ENCODE peak calls at places on chromosome 1, in eight cellular contexts. E is fibroblast of lung, V is HCT116, C is mammary epithelial cell, G is PC-3, Z is PC-9, S is hepatocyte, R is IMR-90. L is an unnamed sample. For H4K20me1, the result is how much of the 10 kb centered on the place peaks cover.

GRCh38 chr1:10686404-10687040 is 109.9 kb downstream of the CASZ1 start:
- DNase-seq in E (no peak), V (no peak), C (no peak), G (peak), Z (peak), S (peak), R (no peak), L (no peak)

GRCh38 chr1:113198806-113199205 is 125.8 kb downstream of the LRIG2 start:
- DNase-seq in E (no peak), V (no peak), C (no peak), G (no peak), Z (no peak), S (no peak), R (no peak), L (no peak)

GRCh38 chr1:10863916-10864315 is 67.5 kb upstream of the CASZ1 start:
- DNase-seq in E (no peak), V (no peak), C (no peak), G (no peak), Z (no peak), S (no peak), R (no peak), L (no peak)

GRCh38 chr1:25653558-25653957 is 37.0 kb downstream of the MAN1C1 start:
- DNase-seq in E (no peak), V (no peak), C (no peak), G (no peak), Z (no peak), S (no peak), R (no peak), L (no peak)

GRCh38 chr1:168609133-168609715 is 32.8 kb downstream of the XCL1 start:
- DNase-seq in E (peak), V (no peak), C (no peak), G (peak), Z (no peak), S (peak), R (peak), L (no peak)

GRCh38 chr1:39701092-39701460 is 9.8 kb upstream of the HPCAL4 start:
- DNase-seq in E (peak), V (no peak), C (no peak), G (peak), Z (no peak), S (peak), R (peak), L (no peak)

GRCh38 chr1:21262282-21263051 is 27.8 kb downstream of the ECE1 start:
- DNase-seq in E (peak), V (no peak), C (no peak), G (no peak), Z (no peak), S (peak), R (peak), L (no peak)

GRCh38 chr1:155961937-155962336 is 16.4 kb downstream of the ARHGEF2 start:
- DNase-seq in E (peak), V (peak), C (peak), G (peak), Z (peak), S (no peak), R (peak), L (peak)

GRCh38 chr1:198047913-198048312 is 108.9 kb upstream of the NEK7 start:
- DNase-seq in E (no peak), V (no peak), C (no peak), G (no peak), Z (no peak), S (no peak), R (no peak), L (no peak)

GRCh38 chr1:9281071-9281827 is 11.4 kb upstream of the SPSB1 start:
- DNase-seq in E (no peak), V (no peak), C (no peak), G (no peak), Z (no peak), S (no peak), R (no peak), L (no peak)

GRCh38 chr1:40651138-40651857 is 14.2 kb downstream of the RIMS3 start:
- DNase-seq in E (no peak), V (no peak), C (no peak), G (peak), Z (no peak), S (no peak), R (no peak), L (no peak)

GRCh38 chr1:86137458-86137857 is 19.1 kb downstream of the COL24A1 start:
- DNase-seq in E (peak), V (no peak), C (peak), G (no peak), Z (no peak), S (no peak), R (peak), L (no peak)

GRCh38 chr1:32346532-32347157 is 10.6 kb upstream of the MARCKSL1 start:
- DNase-seq in E (no peak), V (no peak), C (no peak), G (no peak), Z (no peak), S (no peak), R (no peak), L (no peak)
- H4K20me1 ChIP-seq in E (under half), V (under half), C (under half), G (under half), Z (under half), S (under half), R (under half), L (under half)

GRCh38 chr1:180954766-180955165 is 42.1 kb downstream of the KIAA1614 start:
- DNase-seq in E (no peak), V (no peak), C (no peak), G (no peak), Z (no peak), S (no peak), R (no peak), L (no peak)
- H4K20me1 ChIP-seq in E (under half), V (under half), C (under half), G (under half), Z (under half), S (under half), R (under half), L (under half)

GRCh38 chr1:13780780-13781179 is 80.8 kb downstream of the PRDM2 start:
- DNase-seq in E (no peak), V (no peak), C (no peak), G (no peak), Z (no peak), S (no peak), R (no peak), L (no peak)

GRCh38 chr1:13781228-13781627 is 81.2 kb downstream of the PRDM2 start:
- DNase-seq in E (no peak), V (no peak), C (no peak), G (no peak), Z (no peak), S (no peak), R (no peak), L (no peak)

GRCh38 chr1:13783551-13783950 is 83.6 kb downstream of the PRDM2 start:
- DNase-seq in E (no peak), V (no peak), C (no peak), G (no peak), Z (no peak), S (no peak), R (peak), L (no peak)

GRCh38 chr1:13781907-13782633 is 82.1 kb downstream of the PRDM2 start:
- DNase-seq in E (peak), V (no peak), C (no peak), G (no peak), Z (no peak), S (no peak), R (peak), L (no peak)

GRCh38 chr1:13782634-13782995 is 82.6 kb downstream of the PRDM2 start:
- DNase-seq in E (no peak), V (no peak), C (no peak), G (no peak), Z (no peak), S (no peak), R (no peak), L (no peak)
- H4K20me1 ChIP-seq in E (under half), V (under half), C (under half), G (under half), Z (under half), S (under half), R (half or more), L (under half)

GRCh38 chr1:43365678-43366077 is 2.1 kb downstream of the ELOVL1 start:
- DNase-seq in E (no peak), V (no peak), C (no peak), G (no peak), Z (no peak), S (no peak), R (no peak), L (no peak)
- H4K20me1 ChIP-seq in E (under half), V (under half), C (under half), G (under half), Z (under half), S (under half), R (under half), L (under half)

L was measured in Karpas-422.